ENCODE peak calls at places on chromosomes 11 and 22, in four cellular contexts. E, A, P and D are unnamed samples.

GRCh38 chr22:41009222-41009948 is 58.2 kb downstream of the RBX1 start:
- DNase-seq in E (no peak), P (no peak), A (no peak), D (peak; percentile 85)

GRCh38 chr11:119743041-119743440 is 14.0 kb upstream of the NECTIN1 start:
- DNase-seq in E (no peak), P (no peak), A (no peak), D (no peak)

GRCh38 chr11:64859542-64860414 is 15.3 kb upstream of the CDC42BPG start:
- DNase-seq in P (no peak), A (no peak), E (no peak), D (no peak)

GRCh38 chr11:30595929-30596328 is 9.8 kb upstream of the MPPED2 start:
- DNase-seq in A (no peak), P (peak; percentile 42), E (no peak), D (no peak)

GRCh38 chr22:22124374-22124773 is 120.2 kb upstream of the VPREB1 start:
- DNase-seq in E (no peak), P (no peak), A (no peak), D (no peak)

GRCh38 chr11:18836415-18836814 is 44.8 kb upstream of the PTPN5 start:
- DNase-seq in P (peak; percentile 77), E (no peak), A (no peak), D (no peak)

GRCh38 chr11:3929689-3930088 is 74.2 kb downstream of the STIM1 start:
- DNase-seq in E (no peak), P (peak; percentile 84), A (peak; percentile 64), D (no peak)

GRCh38 chr11:69588270-69588669 is 52.7 kb upstream of the CCND1 start:
- DNase-seq in A (no peak), E (no peak), P (no peak), D (peak; percentile 23)

GRCh38 chr11:33453225-33453624 is 196.0 kb downstream of the HIPK3 start:
- DNase-seq in E (no peak), P (no peak), A (no peak), D (no peak)

GRCh38 chr22:32175751-32176644 is 16.9 kb upstream of the C22orf42 start:
- DNase-seq in E (no peak), P (peak; percentile 42), A (no peak), D (no peak)

GRCh38 chr22:32617883-32618282 is 143.3 kb downstream of the FBXO7 start:
- DNase-seq in A (no peak), P (no peak), E (no peak), D (no peak)

GRCh38 chr11:19849947-19850593 is 137.4 kb downstream of the NAV2 start:
- DNase-seq in E (no peak), P (no peak), A (no peak), D (no peak)

GRCh38 chr11:2509481-2510001 is 64.7 kb downstream of the KCNQ1 start:
- DNase-seq in E (peak; percentile 69), P (no peak), A (peak; percentile 36), D (no peak)

GRCh38 chr11:118639899-118640298 is 32.5 kb downstream of the PHLDB1 start:
- DNase-seq in E (no peak), P (no peak), A (no peak), D (no peak)

GRCh38 chr11:68099474-68100405 is 21.4 kb downstream of the CHKA start:
- DNase-seq in P (peak; percentile 46), E (no peak), A (peak; percentile 82), D (no peak)

GRCh38 chr22:44887941-44888366 is 121.9 kb downstream of the PHF21B start:
- DNase-seq in A (peak; percentile 20), E (no peak), P (no peak), D (no peak)

GRCh38 chr22:49587987-49588386 is 239.7 kb downstream of the BRD1 start:
- DNase-seq in P (no peak), A (peak; percentile 40), E (no peak), D (no peak)

GRCh38 chr11:8023831-8024555 is 36.9 kb downstream of the EIF3F start:
- DNase-seq in P (no peak), A (no peak), E (no peak), D (no peak)

GRCh38 chr11:2916892-2917645 is 12.2 kb downstream of the PHLDA2 start:
- DNase-seq in P (no peak), A (no peak), E (no peak), D (no peak)

GRCh38 chr11:119107538-119108150 is 500 bp downstream of the C2CD2L start:
- DNase-seq in A (no peak), E (no peak), P (peak; percentile 42), D (no peak)

GRCh38 chr11:46521947-46522681 is 71.7 kb downstream of the AMBRA1 start:
- DNase-seq in A (no peak), P (no peak), E (no peak), D (no peak)

GRCh38 chr11:43898574-43898973 is 17.9 kb downstream of the ALKBH3 start:
- DNase-seq in P (no peak), A (no peak), E (no peak), D (no peak)

GRCh38 chr11:17548444-17548843 is 1.4 kb downstream of the OTOG start:
- DNase-seq in E (no peak), P (no peak), A (no peak), D (no peak)
- TF ChIP-seq CTCF in E (no peak), P (no peak), A (no peak), D (no peak)

GRCh38 chr11:116352881-116353280 is 419.9 kb downstream of the BUD13 start:
- DNase-seq in E (no peak), A (no peak), P (no peak), D (no peak)
- H3K27ac ChIP-seq in E (no peak overlapping the region), A (no peak overlapping the region), P (no peak overlapping the region), D (no peak overlapping the region)

DNA sequence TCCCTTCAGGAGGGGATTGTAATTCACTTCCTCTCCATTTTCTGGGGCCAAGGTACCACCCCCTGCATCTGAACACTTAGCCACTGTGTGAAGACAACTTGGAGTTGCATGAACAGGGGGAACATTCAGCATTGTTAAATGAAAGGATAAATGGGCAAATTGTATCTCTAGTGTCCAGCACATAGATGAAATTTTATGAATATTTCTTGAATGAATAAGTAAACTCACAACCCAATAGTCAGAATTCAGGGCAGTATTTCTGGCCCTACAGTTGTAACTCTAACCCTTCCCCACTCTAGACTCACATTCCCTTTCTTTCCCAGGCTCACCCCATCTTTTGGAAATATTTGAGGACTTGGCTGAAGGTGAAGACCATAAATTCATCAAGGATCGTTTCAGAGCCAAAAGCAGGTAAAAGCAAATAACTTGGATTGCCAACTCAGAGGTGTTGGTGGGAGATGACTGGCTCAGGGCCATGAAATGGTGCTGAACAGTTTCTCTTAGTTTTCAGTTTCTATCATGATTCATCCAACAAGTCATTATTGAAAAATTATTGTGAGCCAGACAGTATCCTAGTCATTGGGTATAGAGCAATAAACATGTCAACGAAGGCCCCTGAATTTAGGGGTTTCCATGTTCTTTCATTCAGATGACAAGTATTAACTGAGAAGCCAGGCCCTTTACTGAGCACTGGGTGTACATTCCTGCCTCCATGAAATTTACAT is 33.3 kb upstream of the ZC3H12C start:
- DNase-seq in E (no peak), A (no peak), P (no peak), D (peak; percentile 15)
- H3K4me3 ChIP-seq in E (no peak overlapping the region), A (no peak overlapping the region), P (no peak overlapping the region), D (no peak overlapping the region)

GRCh38 chr11:125215205-125215565 is 50.6 kb downstream of the PKNOX2 start:
- DNase-seq in A (no peak), P (no peak), E (no peak), D (no peak)
- TF ChIP-seq CTCF in A (no peak), P (no peak), E (no peak), D (no peak)